ENCODE peak calls at places on chromosome 11, in eight cellular contexts. S is EL; U is stimulated activated CD8-positive, alpha-beta memory T cell treated with anti-CD3 and anti-CD28 coated beads, Interleukin-15, amount 100 ng/mL, for 24 hours; G is activated naive CD8-positive, alpha-beta T cell treated with anti-CD3 and anti-CD28 coated beads for 36 hours; Y is cardiac fibroblast; Z is T-helper 2 cell; O is NCI-H2081; A is NCI-H2227 treated with DMSO at 0.1 percent for 48 hours. I is an unnamed sample.

GRCh38 chr11:76677010-76677771 is 6.6 kb upstream of the LRRC32 start:
- DNase-seq in O (no peak), G (no peak), U (no peak), Z (no peak), S (no peak), A (no peak), Y (peak), I (no peak)

GRCh38 chr11:5690736-5691135 is 1.1 kb downstream of the TRIM22 start:
- DNase-seq in U (no peak), Y (peak), O (no peak), S (no peak), G (no peak), A (no peak), Z (no peak), I (no peak)

GRCh38 chr11:130213143-130213978 is 53.8 kb downstream of the ST14 start:
- DNase-seq in Y (peak), U (peak), G (peak), A (peak), S (peak), O (peak), Z (peak), I (peak)

GRCh38 chr11:134032501-134033091 is 36.3 kb upstream of the JAM3 start:
- DNase-seq in G (peak), O (no peak), Z (no peak), U (no peak), A (no peak), Y (no peak), S (peak), I (peak)

GRCh38 chr11:108601150-108601549 is 7.6 kb upstream of the EXPH5 start:
- DNase-seq in O (no peak), A (no peak), Y (no peak), S (peak), U (no peak), Z (no peak), G (no peak), I (no peak)

GRCh38 chr11:16110862-16111261 is 245.5 kb downstream of the SOX6 start:
- DNase-seq in A (no peak), G (no peak), S (no peak), Y (no peak), U (no peak), Z (no peak), O (no peak), I (peak)

GRCh38 chr11:2465201-2466068 is 20.6 kb downstream of the KCNQ1 start:
- DNase-seq in O (no peak), Y (no peak), G (no peak), S (no peak), U (no peak), A (no peak), Z (no peak), I (no peak)

GRCh38 chr11:117517097-117517496 is 189.4 kb downstream of the CEP164 start:
- DNase-seq in O (no peak), Y (no peak), G (no peak), S (no peak), U (no peak), A (no peak), Z (no peak), I (no peak)

GRCh38 chr11:44957051-44957515 is 6.4 kb upstream of the TP53I11 start:
- DNase-seq in U (no peak), Z (no peak), A (peak), O (no peak), S (no peak), G (no peak), Y (no peak), I (peak)

GRCh38 chr11:19766206-19766605 is 53.6 kb downstream of the NAV2 start:
- DNase-seq in O (no peak), A (no peak), Y (peak), G (no peak), U (no peak), Z (no peak), S (peak), I (no peak)

GRCh38 chr11:111532365-111532709 is 8.2 kb upstream of the LAYN start:
- DNase-seq in G (no peak), U (no peak), S (no peak), Y (no peak), A (no peak), Z (no peak), O (no peak), I (no peak)

I was measured in A673.